ENCODE peak calls at places on chromosomes 16 and 17, in nine cellular contexts. One of them, this sample, is unnamed.

GRCh38 chr16:88637797-88638196 is 575 bp upstream of the IL17C start:
- DNase-seq in neural crest cell: no peak
- DNase-seq in uterus: no peak
- DNase-seq in fibroblast of lung: no peak
- DNase-seq in transverse colon: no peak
- DNase-seq in heart left ventricle: no peak
- DNase-seq in stomach: no peak
- DNase-seq in GM10248: no peak
- DNase-seq in cardiac fibroblast: no peak
- DNase-seq in this sample: no peak

GRCh38 chr17:55818451-55819375 is 67.9 kb downstream of the PCTP start:
- DNase-seq in neural crest cell: no peak
- DNase-seq in uterus: no peak
- DNase-seq in fibroblast of lung: no peak
- DNase-seq in transverse colon: no peak
- DNase-seq in heart left ventricle: no peak
- DNase-seq in stomach: no peak
- DNase-seq in GM10248: no peak
- DNase-seq in cardiac fibroblast: no peak
- DNase-seq in this sample: no peak

GRCh38 chr16:35409503-35409902 is 1950.1 kb downstream of the TP53TG3F start:
- DNase-seq in neural crest cell: no peak
- DNase-seq in uterus: no peak
- DNase-seq in fibroblast of lung: no peak
- DNase-seq in transverse colon: no peak
- DNase-seq in heart left ventricle: no peak
- DNase-seq in stomach: no peak
- DNase-seq in GM10248: no peak
- DNase-seq in cardiac fibroblast: no peak
- DNase-seq in this sample: no peak

GRCh38 chr17:34443832-34444469 is 80.9 kb upstream of the CCL1 start:
- DNase-seq in neural crest cell: peak; percentile 14
- DNase-seq in uterus: no peak
- DNase-seq in fibroblast of lung: no peak
- DNase-seq in transverse colon: no peak
- DNase-seq in heart left ventricle: peak; percentile 44
- DNase-seq in stomach: no peak
- DNase-seq in GM10248: no peak
- DNase-seq in cardiac fibroblast: no peak
- DNase-seq in this sample: peak; percentile 37

GRCh38 chr17:45129426-45129939 is 2.8 kb downstream of the PLCD3 start:
- DNase-seq in neural crest cell: no peak
- DNase-seq in uterus: no peak
- DNase-seq in fibroblast of lung: no peak
- DNase-seq in transverse colon: peak; percentile 58
- DNase-seq in heart left ventricle: peak; percentile 76
- DNase-seq in stomach: no peak
- DNase-seq in GM10248: no peak
- DNase-seq in cardiac fibroblast: no peak
- DNase-seq in this sample: no peak

GRCh38 chr16:50505714-50506542 is 42.3 kb upstream of the NKD1 start:
- DNase-seq in neural crest cell: peak; percentile 28
- DNase-seq in uterus: no peak
- DNase-seq in fibroblast of lung: no peak
- DNase-seq in transverse colon: no peak
- DNase-seq in heart left ventricle: no peak
- DNase-seq in stomach: no peak
- DNase-seq in GM10248: no peak
- DNase-seq in cardiac fibroblast: no peak
- DNase-seq in this sample: no peak

GRCh38 chr17:80316927-80317705 is 56.5 kb downstream of the RNF213 start:
- DNase-seq in neural crest cell: no peak
- DNase-seq in uterus: peak; percentile 27
- DNase-seq in fibroblast of lung: no peak
- DNase-seq in transverse colon: no peak
- DNase-seq in heart left ventricle: peak; percentile 65
- DNase-seq in stomach: no peak
- DNase-seq in GM10248: no peak
- DNase-seq in cardiac fibroblast: peak; percentile 10
- DNase-seq in this sample: no peak

GRCh38 chr17:16282522-16282921 is 65.5 kb downstream of the PIGL start:
- DNase-seq in neural crest cell: no peak
- DNase-seq in uterus: no peak
- DNase-seq in fibroblast of lung: peak; percentile 97
- DNase-seq in transverse colon: no peak
- DNase-seq in heart left ventricle: no peak
- DNase-seq in stomach: no peak
- DNase-seq in GM10248: no peak
- DNase-seq in cardiac fibroblast: peak; percentile 71
- DNase-seq in this sample: no peak

GRCh38 chr17:49444384-49444783 is 29.7 kb upstream of the PHB1 start:
- DNase-seq in neural crest cell: no peak
- DNase-seq in uterus: no peak
- DNase-seq in fibroblast of lung: no peak
- DNase-seq in transverse colon: no peak
- DNase-seq in heart left ventricle: no peak
- DNase-seq in stomach: no peak
- DNase-seq in GM10248: no peak
- DNase-seq in cardiac fibroblast: no peak
- DNase-seq in this sample: no peak

GRCh38 chr17:67272312-67273050 is 27.5 kb upstream of the HELZ start:
- DNase-seq in neural crest cell: no peak
- DNase-seq in uterus: no peak
- DNase-seq in fibroblast of lung: peak; percentile 3
- DNase-seq in transverse colon: no peak
- DNase-seq in heart left ventricle: no peak
- DNase-seq in stomach: no peak
- DNase-seq in GM10248: no peak
- DNase-seq in cardiac fibroblast: no peak
- DNase-seq in this sample: no peak

GRCh38 chr17:77649717-77650211 is 308.7 kb upstream of the TNRC6C start:
- DNase-seq in neural crest cell: no peak
- DNase-seq in uterus: no peak
- DNase-seq in fibroblast of lung: peak; percentile 75
- DNase-seq in transverse colon: no peak
- DNase-seq in heart left ventricle: no peak
- DNase-seq in stomach: no peak
- DNase-seq in GM10248: no peak
- DNase-seq in cardiac fibroblast: no peak
- DNase-seq in this sample: no peak

GRCh38 chr17:76032073-76032779 is 5.1 kb upstream of the EVPL start:
- DNase-seq in neural crest cell: no peak
- DNase-seq in uterus: no peak
- DNase-seq in fibroblast of lung: no peak
- DNase-seq in transverse colon: no peak
- DNase-seq in heart left ventricle: no peak
- DNase-seq in stomach: no peak
- DNase-seq in GM10248: no peak
- DNase-seq in cardiac fibroblast: no peak
- DNase-seq in this sample: no peak

GRCh38 chr17:74571894-74572293 is 4.6 kb upstream of the CD300H start:
- DNase-seq in neural crest cell: no peak
- DNase-seq in uterus: no peak
- DNase-seq in fibroblast of lung: no peak
- DNase-seq in transverse colon: no peak
- DNase-seq in heart left ventricle: no peak
- DNase-seq in stomach: no peak
- DNase-seq in GM10248: no peak
- DNase-seq in cardiac fibroblast: no peak
- DNase-seq in this sample: no peak

GRCh38 chr16:81940781-81941560 is 70.3 kb downstream of the SDR42E1 start:
- DNase-seq in neural crest cell: no peak
- DNase-seq in uterus: no peak
- DNase-seq in fibroblast of lung: peak; percentile 87
- DNase-seq in transverse colon: no peak
- DNase-seq in heart left ventricle: no peak
- DNase-seq in stomach: no peak
- DNase-seq in GM10248: no peak
- DNase-seq in cardiac fibroblast: peak; percentile 74
- DNase-seq in this sample: peak; percentile 3

GRCh38 chr17:17792551-17793377 is 44.0 kb downstream of the SREBF1 start:
- DNase-seq in neural crest cell: no peak
- DNase-seq in uterus: peak; percentile 61
- DNase-seq in fibroblast of lung: peak; percentile 89
- DNase-seq in transverse colon: no peak
- DNase-seq in heart left ventricle: peak; percentile 61
- DNase-seq in stomach: peak; percentile 38
- DNase-seq in GM10248: peak; percentile 40
- DNase-seq in cardiac fibroblast: peak; percentile 88
- DNase-seq in this sample: peak; percentile 69

DNA sequence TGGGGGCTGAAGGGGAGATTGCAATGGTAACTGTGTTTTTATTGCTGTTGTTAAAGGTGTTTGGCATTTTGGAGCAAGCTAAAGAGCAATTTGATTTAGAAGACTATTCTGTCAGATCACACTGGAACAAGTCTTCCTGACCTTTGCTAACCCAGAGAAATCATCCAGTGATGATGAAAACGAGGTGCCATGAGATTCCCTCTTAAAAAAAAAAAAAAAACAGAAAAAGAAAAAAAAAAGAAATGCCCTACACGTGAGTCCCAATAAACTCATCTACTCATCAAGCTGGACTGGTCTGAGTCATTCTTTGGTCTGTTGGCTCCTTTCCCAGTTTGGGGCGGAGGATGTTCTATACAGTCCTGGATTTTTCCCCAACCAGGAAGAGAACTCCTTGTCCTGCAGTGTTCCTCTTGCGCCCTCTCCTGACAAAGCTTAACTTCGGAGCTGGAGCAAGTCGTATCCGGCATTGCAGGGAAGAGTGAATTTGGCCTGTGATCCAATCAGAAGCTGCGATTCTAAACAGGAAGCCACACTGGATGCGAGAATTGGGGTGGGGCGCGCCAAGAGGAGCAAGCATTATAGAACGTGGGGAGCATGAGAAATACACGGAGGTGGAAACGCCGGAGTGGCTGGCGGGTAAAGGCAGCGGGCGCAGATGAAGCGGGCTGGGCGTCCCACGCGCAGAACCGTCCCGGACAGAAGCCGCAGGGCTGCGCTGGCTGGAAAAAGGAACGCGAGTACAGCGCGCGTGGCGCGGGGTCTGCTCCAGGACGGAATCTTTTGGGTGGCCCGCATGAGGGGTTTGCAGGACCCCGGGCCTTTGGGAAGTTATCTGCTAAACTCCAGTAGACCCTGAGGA is 22.4 kb upstream of the CRYM start:
- DNase-seq in neural crest cell: peak; percentile 73
- DNase-seq in uterus: peak; percentile 99
- DNase-seq in fibroblast of lung: peak; percentile 99
- DNase-seq in transverse colon: peak; percentile 97
- DNase-seq in heart left ventricle: peak; percentile 96
- DNase-seq in stomach: peak; percentile 96
- DNase-seq in GM10248: peak; percentile 83
- DNase-seq in cardiac fibroblast: peak; percentile 100
- DNase-seq in this sample: peak; percentile 84
- TF ChIP-seq CTCF in neural crest cell: peak; percentile 82
- TF ChIP-seq CTCF in uterus: peak; percentile 86
- TF ChIP-seq CTCF in fibroblast of lung: peak; percentile 94
- TF ChIP-seq CTCF in transverse colon: peak; percentile 83
- TF ChIP-seq CTCF in heart left ventricle: peak; percentile 80
- TF ChIP-seq CTCF in stomach: peak; percentile 66
- TF ChIP-seq CTCF in GM10248: peak; percentile 74
- TF ChIP-seq CTCF in cardiac fibroblast: peak; percentile 89
- TF ChIP-seq CTCF in this sample: peak; percentile 69

GRCh38 chr16:22222998-22223397 is 16.9 kb downstream of the EEF2K start:
- DNase-seq in neural crest cell: no peak
- DNase-seq in uterus: no peak
- DNase-seq in fibroblast of lung: no peak
- DNase-seq in transverse colon: no peak
- DNase-seq in heart left ventricle: no peak
- DNase-seq in stomach: no peak
- DNase-seq in GM10248: no peak
- DNase-seq in cardiac fibroblast: no peak
- DNase-seq in this sample: no peak
- TF ChIP-seq CTCF in neural crest cell: peak; percentile 22
- TF ChIP-seq CTCF in uterus: no peak
- TF ChIP-seq CTCF in fibroblast of lung: no peak
- TF ChIP-seq CTCF in transverse colon: no peak
- TF ChIP-seq CTCF in heart left ventricle: no peak
- TF ChIP-seq CTCF in stomach: no peak
- TF ChIP-seq CTCF in GM10248: no peak
- TF ChIP-seq CTCF in cardiac fibroblast: no peak
- TF ChIP-seq CTCF in this sample: no peak

DNA sequence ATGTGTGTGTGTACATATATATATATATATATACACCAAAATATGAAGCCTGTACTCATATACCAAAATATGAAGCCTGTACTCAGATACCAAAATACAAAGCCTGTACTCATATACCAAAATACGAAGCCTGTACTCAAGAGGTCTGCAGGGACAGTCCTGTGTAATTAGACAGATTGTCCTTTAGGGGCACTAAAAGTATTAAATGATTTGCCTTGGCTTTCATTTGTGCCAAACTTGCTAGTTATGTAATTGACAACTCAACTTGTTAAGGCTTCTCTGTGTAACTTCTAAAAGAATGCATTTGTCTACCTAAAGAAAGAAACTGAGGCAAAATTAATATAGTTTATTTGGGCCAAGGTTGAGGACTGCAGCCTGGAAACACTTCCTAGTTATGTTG is 30.8 kb upstream of the DHX40 start:
- DNase-seq in neural crest cell: no peak
- DNase-seq in uterus: no peak
- DNase-seq in fibroblast of lung: no peak
- DNase-seq in transverse colon: no peak
- DNase-seq in heart left ventricle: no peak
- DNase-seq in stomach: no peak
- DNase-seq in GM10248: no peak
- DNase-seq in cardiac fibroblast: no peak
- DNase-seq in this sample: no peak
- TF ChIP-seq CTCF in neural crest cell: peak; percentile 39
- TF ChIP-seq CTCF in uterus: no peak
- TF ChIP-seq CTCF in fibroblast of lung: no peak
- TF ChIP-seq CTCF in transverse colon: no peak
- TF ChIP-seq CTCF in heart left ventricle: no peak
- TF ChIP-seq CTCF in stomach: no peak
- TF ChIP-seq CTCF in GM10248: no peak
- TF ChIP-seq CTCF in cardiac fibroblast: peak; percentile 6
- TF ChIP-seq CTCF in this sample: no peak

DNA sequence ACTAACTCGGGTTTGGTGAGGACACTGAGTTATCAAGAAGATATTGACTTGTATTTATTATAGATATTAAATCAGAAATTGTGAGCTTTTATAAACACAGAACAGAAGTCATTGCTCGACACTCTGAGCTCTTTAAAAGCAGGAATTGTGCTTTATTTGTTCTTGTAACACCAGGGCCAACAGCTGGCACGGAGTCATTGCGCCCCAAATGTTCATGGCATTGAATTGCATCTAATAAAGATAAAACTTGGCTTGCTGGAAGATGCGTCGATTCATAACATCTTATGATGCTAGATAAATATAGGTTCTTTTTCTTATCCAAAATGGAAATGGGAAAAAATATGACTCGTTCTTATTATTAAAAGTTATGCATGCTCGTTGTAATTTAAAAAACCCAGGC is 11.8 kb upstream of the MLYCD start:
- DNase-seq in neural crest cell: no peak
- DNase-seq in uterus: no peak
- DNase-seq in fibroblast of lung: no peak
- DNase-seq in transverse colon: peak; percentile 26
- DNase-seq in heart left ventricle: no peak
- DNase-seq in stomach: peak; percentile 46
- DNase-seq in GM10248: no peak
- DNase-seq in cardiac fibroblast: no peak
- DNase-seq in this sample: no peak
- TF ChIP-seq CTCF in neural crest cell: peak; percentile 36
- TF ChIP-seq CTCF in uterus: no peak
- TF ChIP-seq CTCF in fibroblast of lung: no peak
- TF ChIP-seq CTCF in transverse colon: peak; percentile 26
- TF ChIP-seq CTCF in heart left ventricle: no peak
- TF ChIP-seq CTCF in stomach: no peak
- TF ChIP-seq CTCF in GM10248: no peak
- TF ChIP-seq CTCF in cardiac fibroblast: peak; percentile 20
- TF ChIP-seq CTCF in this sample: peak; percentile 11

This sample was measured in GM13976.